ENCODE peak calls at places on chromosomes 6 and 20, in nine cellular contexts. M, K, Q, G, W, U, C, R and N are unnamed samples.

GRCh38 chr20:25863536-25864325 is 167.1 kb upstream of the ZNF337 start:
- DNase-seq in W (no peak), K (no peak), G (no peak), M (no peak), R (no peak), U (no peak), C (no peak), Q (no peak), N (no peak)

GRCh38 chr20:24851346-24852019 is 97.6 kb upstream of the CST7 start:
- DNase-seq in M (no peak), U (no peak), Q (no peak), K (no peak), C (no peak), R (no peak), W (no peak), G (no peak), N (no peak)

GRCh38 chr20:2151805-2152727 is 50.4 kb downstream of the STK35 start:
- DNase-seq in W (no peak), M (peak), R (peak), U (no peak), K (no peak), C (peak), G (no peak), Q (peak), N (peak)

GRCh38 chr20:58708246-58708931 is 15.8 kb downstream of the NPEPL1 start:
- DNase-seq in U (no peak), W (no peak), Q (no peak), C (no peak), R (no peak), G (peak), M (no peak), K (peak), N (no peak)

GRCh38 chr20:8163543-8163942 is 31.5 kb downstream of the PLCB1 start:
- DNase-seq in U (no peak), G (no peak), M (no peak), Q (no peak), R (no peak), W (no peak), K (no peak), C (no peak), N (no peak)

GRCh38 chr20:18672826-18673225 is 85.0 kb downstream of the DTD1 start:
- DNase-seq in K (no peak), W (no peak), G (no peak), U (no peak), Q (no peak), M (no peak), C (no peak), R (no peak), N (no peak)

GRCh38 chr6:13846841-13847240 is 32.5 kb upstream of the MCUR1 start:
- DNase-seq in U (no peak), K (no peak), G (no peak), W (no peak), C (peak), R (no peak), Q (no peak), M (no peak), N (no peak)

GRCh38 chr6:154617175-154617574 is 106.7 kb upstream of the CNKSR3 start:
- DNase-seq in Q (no peak), R (no peak), M (no peak), K (no peak), W (no peak), G (no peak), U (no peak), C (no peak), N (no peak)

GRCh38 chr6:139644821-139645220 is 270.4 kb upstream of the CITED2 start:
- DNase-seq in Q (no peak), G (no peak), R (no peak), U (no peak), C (no peak), M (peak), K (no peak), W (no peak), N (peak)

GRCh38 chr20:34985439-34986310 is 30.0 kb downstream of the MYH7B start:
- DNase-seq in Q (no peak), M (no peak), W (no peak), C (no peak), K (no peak), R (no peak), G (no peak), U (no peak), N (no peak)

GRCh38 chr6:142301421-142302391 is at the start of gene ADGRG6:
- DNase-seq in U (peak), R (no peak), M (no peak), C (peak), Q (peak), G (peak), W (no peak), K (peak), N (peak)

GRCh38 chr6:36685198-36685919 is 6.8 kb downstream of the CDKN1A start:
- DNase-seq in W (no peak), R (no peak), C (no peak), G (no peak), U (no peak), Q (no peak), M (no peak), K (no peak), N (no peak)

GRCh38 chr6:138545621-138545980 is 46.3 kb upstream of the NHSL1 start:
- DNase-seq in K (peak), G (peak), Q (no peak), M (no peak), R (peak), W (no peak), U (no peak), C (no peak), N (peak)

GRCh38 chr6:157569543-157569942 is 188.6 kb downstream of the ZDHHC14 start:
- DNase-seq in U (peak), K (no peak), R (no peak), C (no peak), M (no peak), W (no peak), Q (no peak), G (no peak), N (no peak)

GRCh38 chr6:169968541-169969270 is 217.3 kb downstream of the ERMARD start:
- DNase-seq in R (no peak), M (no peak), C (peak), G (no peak), U (no peak), Q (no peak), K (peak), W (no peak), N (no peak)

GRCh38 chr20:51284871-51285270 is 257.6 kb downstream of the NFATC2 start:
- DNase-seq in G (no peak), W (no peak), C (no peak), K (no peak), M (no peak), R (no peak), U (no peak), Q (no peak), N (no peak)

GRCh38 chr6:17691925-17692538 is 14.7 kb downstream of the NUP153 start:
- DNase-seq in W (no peak), R (no peak), C (no peak), Q (no peak), G (no peak), U (no peak), M (no peak), K (no peak), N (no peak)

GRCh38 chr20:3686867-3687321 is 5.1 kb upstream of the ADAM33 start:
- DNase-seq in C (no peak), M (peak), W (peak), R (peak), Q (peak), G (peak), K (peak), U (no peak), N (peak)

GRCh38 chr6:85923013-85923430 is 280.3 kb upstream of the SYNCRIP start:
- DNase-seq in Q (peak), W (peak), U (peak), M (peak), C (peak), R (no peak), K (peak), G (peak), N (peak)

GRCh38 chr6:10384719-10385511 is 30.0 kb downstream of the TFAP2A start:
- DNase-seq in Q (no peak), K (no peak), U (no peak), C (no peak), M (no peak), R (no peak), W (no peak), G (no peak), N (no peak)

GRCh38 chr20:14337400-14338171 is at the start of gene FLRT3:
- DNase-seq in W (peak), U (peak), M (peak), C (peak), K (peak), G (peak), R (peak), Q (peak), N (peak)

GRCh38 chr6:168269455-168270243 is 49.9 kb downstream of the DACT2 start:
- DNase-seq in U (no peak), Q (no peak), M (no peak), R (no peak), W (no peak), K (no peak), C (no peak), G (no peak), N (no peak)

GRCh38 chr6:158849899-158850806 is 31.0 kb upstream of the EZR start:
- DNase-seq in K (peak), Q (peak), W (peak), G (no peak), R (no peak), C (peak), U (no peak), M (peak), N (peak)

GRCh38 chr6:21648475-21649050 is 55.0 kb downstream of the SOX4 start:
- DNase-seq in M (no peak), G (no peak), K (no peak), W (no peak), Q (no peak), U (no peak), C (no peak), R (no peak), N (no peak)

GRCh38 chr6:170081556-170081955 is 209.3 kb downstream of the DLL1 start:
- DNase-seq in Q (no peak), K (peak), G (no peak), C (no peak), R (no peak), M (no peak), W (no peak), U (no peak), N (no peak)

GRCh38 chr20:25054995-25055629 is 2.8 kb downstream of the ACSS1 start:
- DNase-seq in C (no peak), G (peak), Q (no peak), R (peak), K (no peak), W (no peak), U (no peak), M (no peak), N (peak)

GRCh38 chr20:45303586-45304463 is 2.8 kb upstream of the RBPJL start:
- DNase-seq in G (no peak), Q (no peak), R (no peak), K (no peak), W (no peak), U (no peak), M (no peak), C (no peak), N (peak)

GRCh38 chr6:110688661-110689268 is 126.5 kb downstream of the CDK19 start:
- DNase-seq in R (no peak), W (no peak), U (no peak), G (no peak), C (no peak), M (no peak), K (peak), Q (peak), N (no peak)

GRCh38 chr6:118697554-118697953 is 46.2 kb upstream of the CEP85L start:
- DNase-seq in C (no peak), U (no peak), W (no peak), K (no peak), M (peak), G (no peak), Q (no peak), R (no peak), N (no peak)

GRCh38 chr20:45892049-45892816 is 1.1 kb downstream of the CTSA start:
- DNase-seq in U (no peak), K (peak), Q (peak), W (no peak), R (peak), M (no peak), C (peak), G (peak), N (no peak)

GRCh38 chr6:21003780-21004541 is 469.7 kb downstream of the CDKAL1 start:
- DNase-seq in M (no peak), U (peak), G (no peak), R (no peak), K (no peak), W (no peak), C (peak), Q (peak), N (peak)

GRCh38 chr6:5155901-5156300 is 70.8 kb downstream of the PPP1R3G start:
- DNase-seq in M (no peak), G (no peak), R (no peak), U (no peak), K (no peak), W (no peak), C (no peak), Q (no peak), N (no peak)

GRCh38 chr6:31588871-31589650 is 3.0 kb downstream of the LST1 start:
- DNase-seq in G (no peak), M (no peak), W (no peak), R (no peak), K (no peak), U (no peak), Q (no peak), C (no peak), N (peak)

GRCh38 chr6:141110486-141110885 is 1022.2 kb upstream of the GJE1 start:
- DNase-seq in G (no peak), U (no peak), R (peak), Q (peak), M (no peak), W (no peak), K (no peak), C (no peak), N (peak)

GRCh38 chr6:4008324-4009047 is 70.5 kb downstream of the FAM217A start:
- DNase-seq in K (no peak), C (peak), W (peak), U (peak), G (no peak), Q (peak), M (no peak), R (no peak), N (peak)

GRCh38 chr6:88135578-88136114 is 30.5 kb downstream of the CNR1 start:
- DNase-seq in K (no peak), W (no peak), C (no peak), G (no peak), M (no peak), U (no peak), R (no peak), Q (no peak), N (no peak)

GRCh38 chr6:107600936-107601335 is 111.0 kb downstream of the SOBP start:
- DNase-seq in C (peak), K (no peak), R (no peak), M (no peak), G (peak), Q (peak), W (peak), U (no peak), N (peak)

GRCh38 chr20:19807901-19808300 is 49.8 kb downstream of the RIN2 start:
- DNase-seq in M (no peak), R (no peak), G (no peak), U (no peak), C (no peak), Q (no peak), K (no peak), W (no peak), N (no peak)

GRCh38 chr6:139392834-139393233 is 18.4 kb upstream of the CITED2 start:
- DNase-seq in M (no peak), U (no peak), R (no peak), Q (no peak), W (no peak), G (no peak), K (no peak), C (no peak), N (peak)

DNA sequence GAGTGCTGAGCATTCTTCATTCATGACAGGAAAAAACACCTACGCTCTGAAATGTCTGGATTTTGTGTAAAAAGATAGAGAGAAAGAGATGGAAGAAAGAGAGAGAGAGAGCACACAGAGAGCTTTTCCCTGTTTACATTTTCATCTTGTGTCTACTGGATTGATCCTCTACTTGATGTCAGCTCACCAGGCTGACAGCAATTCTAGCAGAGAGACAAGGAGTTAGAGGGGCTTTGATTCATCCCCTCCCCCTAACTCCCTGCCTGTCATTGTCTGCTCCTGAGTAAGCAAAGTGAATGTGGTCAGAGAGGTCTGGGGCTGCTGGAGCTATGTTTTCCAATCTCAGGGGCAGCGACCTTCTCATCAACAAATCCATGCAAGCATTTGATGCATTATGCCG is 538.6 kb upstream of the POU3F2 start:
- DNase-seq in W (no peak), Q (no peak), C (no peak), K (no peak), M (no peak), R (no peak), G (no peak), U (no peak), N (no peak)
- H3K4me3 ChIP-seq in W (no peak), Q (no peak), C (no peak), K (no peak), M (no peak), R (no peak), G (no peak), U (no peak), N (no peak)

GRCh38 chr6:122947355-122947754 is 48.7 kb upstream of the CLVS2 start:
- DNase-seq in M (no peak), C (peak), W (no peak), U (peak), R (no peak), G (no peak), Q (peak), K (no peak), N (peak)
- TF ChIP-seq CTCF in M (no peak), C (no peak), W (peak), U (peak), R (no peak), G (peak), Q (peak), K (no peak), N (peak)

GRCh38 chr6:136787726-136788068 is 4.6 kb downstream of the MAP3K5 start:
- DNase-seq in U (no peak), M (no peak), K (no peak), Q (no peak), C (no peak), G (no peak), R (no peak), W (no peak), N (no peak)
- H3K4me3 ChIP-seq in U (no peak), M (no peak), K (no peak), Q (no peak), C (no peak), G (no peak), R (peak), W (no peak), N (no peak)

DNA sequence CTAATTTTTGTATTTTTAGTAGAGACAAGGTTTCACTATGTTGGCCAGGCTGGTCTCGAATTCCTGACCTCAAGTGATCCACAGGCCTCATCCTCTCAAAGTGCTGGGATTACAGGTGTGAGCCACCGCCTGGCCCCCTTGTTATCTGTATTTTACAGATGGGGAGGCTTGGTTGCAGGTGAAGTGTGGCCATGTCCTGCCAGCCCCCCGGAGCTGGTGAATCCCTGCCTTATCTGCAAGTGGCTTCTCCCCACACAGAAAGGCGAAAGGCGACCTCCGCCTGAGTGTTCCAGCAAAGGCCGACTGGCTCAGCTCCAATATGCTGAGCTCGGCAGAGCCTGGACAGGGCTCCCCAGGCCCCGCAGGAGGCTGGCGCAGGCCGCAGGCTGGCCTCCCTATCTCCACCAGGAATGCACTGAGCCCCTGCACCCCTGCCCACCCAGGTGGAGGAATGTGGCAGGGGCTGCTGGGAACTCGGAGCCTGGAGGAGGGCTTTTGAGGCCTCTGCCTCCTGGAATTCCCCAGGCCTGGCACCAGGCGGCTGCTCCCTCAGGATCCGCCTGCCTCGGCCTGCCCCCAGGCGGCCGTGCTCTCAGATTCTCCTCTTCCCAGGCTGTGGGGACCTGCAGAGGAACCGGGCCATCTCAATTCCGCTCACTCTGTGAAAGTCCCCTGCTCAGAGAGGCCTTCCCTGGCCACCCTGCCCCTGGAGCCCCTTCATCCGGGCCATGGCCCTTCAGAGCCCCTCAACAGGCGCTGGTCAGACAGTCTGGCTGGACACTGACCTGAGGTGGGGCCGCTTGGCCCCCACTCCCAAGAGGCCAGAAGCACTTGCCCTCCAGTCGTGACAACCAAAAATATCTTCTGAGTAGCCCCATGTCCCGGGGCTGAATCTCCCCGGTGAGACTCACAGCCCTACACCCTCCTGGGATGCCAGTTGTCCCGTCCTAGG is 9.3 kb upstream of the LAMA5 start:
- DNase-seq in R (no peak), W (no peak), C (peak), M (no peak), U (no peak), K (no peak), G (peak), Q (peak), N (peak)
- TF ChIP-seq CTCF in R (peak), W (peak), C (peak), M (peak), U (no peak), K (no peak), G (peak), Q (peak), N (peak)

GRCh38 chr20:32019563-32020463 is 9.6 kb downstream of the CCM2L start:
- DNase-seq in R (no peak), G (no peak), W (no peak), M (no peak), C (no peak), U (no peak), K (no peak), Q (no peak), N (no peak)
- H3K4me3 ChIP-seq in R (no peak), G (no peak), W (no peak), M (no peak), C (peak), U (peak), K (no peak), Q (no peak), N (no peak)

GRCh38 chr20:38304845-38305447 is 990 bp downstream of the BPI start:
- DNase-seq in Q (peak), G (peak), C (peak), U (peak), W (no peak), R (no peak), K (peak), M (no peak), N (peak)
- TF ChIP-seq CTCF in Q (peak), G (no peak), C (peak), U (peak), W (peak), R (peak), K (no peak), M (peak), N (peak)

GRCh38 chr20:44182135-44182765 is 4.7 kb downstream of the JPH2 start:
- DNase-seq in U (no peak), K (no peak), G (no peak), W (no peak), R (no peak), C (no peak), M (no peak), Q (no peak), N (no peak)
- H3K4me3 ChIP-seq in U (no peak), K (no peak), G (no peak), W (no peak), R (peak), C (no peak), M (no peak), Q (no peak), N (no peak)

DNA sequence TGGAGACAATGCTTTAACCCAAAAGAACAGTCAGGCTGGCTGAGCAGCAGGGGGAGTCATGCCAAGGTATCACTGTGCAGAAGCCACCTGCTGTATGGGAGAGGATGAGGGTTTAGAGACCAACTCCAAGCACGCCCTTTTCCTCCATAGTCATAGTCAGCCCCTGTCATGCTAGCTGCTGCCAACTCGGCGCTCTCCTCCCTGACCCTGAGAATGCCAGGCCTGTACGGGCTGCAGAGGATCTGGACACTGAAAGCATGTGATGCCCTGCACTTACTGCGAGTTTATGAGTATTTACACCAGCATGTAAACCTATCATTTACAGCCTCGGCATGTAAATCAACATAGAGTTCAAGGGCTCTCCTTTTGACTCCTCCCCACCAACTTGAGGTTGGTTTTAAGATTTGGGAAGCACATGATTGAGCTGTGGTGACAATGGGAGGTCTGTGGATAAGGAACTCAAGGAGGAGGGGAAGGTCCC is 11.7 kb upstream of the SCUBE3 start:
- DNase-seq in G (no peak), W (no peak), M (no peak), U (no peak), R (no peak), Q (no peak), C (no peak), K (peak), N (no peak)
- TF ChIP-seq CTCF in G (no peak), W (no peak), M (no peak), U (peak), R (no peak), Q (no peak), C (no peak), K (no peak), N (no peak)